ENCODE peak calls at places on chromosomes 7 and 10, in four cellular contexts. G is NCI-H1092, H is amygdala, A is astrocyte. T is an unnamed sample.

GRCh38 chr7:134587736-134588135 is 38.8 kb downstream of the AKR1B15 start:
- DNase-seq in G (no peak), H (no peak), A (no peak), T (peak; percentile 51)

GRCh38 chr10:132626019-132626760 is 88.6 kb downstream of the INPP5A start:
- DNase-seq in G (no peak), H (no peak), A (no peak), T (no peak)

GRCh38 chr7:115678049-115678982 is 352.2 kb downstream of the TFEC start:
- DNase-seq in G (no peak), H (no peak), A (peak; percentile 11), T (peak; percentile 72)

GRCh38 chr10:42998481-42999384 is 78.1 kb upstream of the RET start:
- DNase-seq in G (no peak), H (no peak), A (no peak), T (no peak)

GRCh38 chr10:129934196-129934925 is 29.7 kb downstream of the EBF3 start:
- DNase-seq in G (no peak), H (no peak), A (no peak), T (no peak)

GRCh38 chr10:127014671-127015070 is 109.4 kb downstream of the DOCK1 start:
- DNase-seq in G (no peak), H (no peak), A (no peak), T (no peak)

GRCh38 chr7:44548893-44549292 is 7.8 kb upstream of the NPC1L1 start:
- DNase-seq in G (no peak), H (no peak), A (no peak), T (no peak)

GRCh38 chr10:127905623-127906261 is 1.2 kb upstream of the PTPRE start:
- DNase-seq in G (no peak), H (no peak), A (no peak), T (no peak)

GRCh38 chr10:132811891-132812481 is 26.0 kb upstream of the NKX6-2 start:
- DNase-seq in G (no peak), H (no peak), A (no peak), T (no peak)